ENCODE peak calls at places on chromosome 1, in six cellular contexts. L, O, H, F, W and S are unnamed samples.

GRCh38 chr1:209853677-209854076 is 25.9 kb downstream of the UTP25 start:
- DNase-seq in L (no peak), O (no peak), H (no peak), F (no peak), W (no peak), S (no peak)

GRCh38 chr1:55898191-55898590 is 681.2 kb downstream of the PLPP3 start:
- DNase-seq in L (peak), O (peak), H (no peak), F (no peak), W (no peak), S (no peak)

GRCh38 chr1:17191990-17192242 is 13.0 kb upstream of the PADI1 start:
- DNase-seq in L (no peak), O (no peak), H (no peak), F (no peak), W (no peak), S (no peak)

GRCh38 chr1:12142891-12143630 is 23.7 kb upstream of the TNFRSF1B start:
- DNase-seq in L (no peak), O (no peak), H (no peak), F (no peak), W (no peak), S (no peak)

GRCh38 chr1:92831368-92831761 is 475 bp upstream of the RPL5 start:
- DNase-seq in L (no peak), O (no peak), H (no peak), F (no peak), W (no peak), S (no peak)

GRCh38 chr1:34407140-34407539 is 230.4 kb downstream of the C1orf94 start:
- DNase-seq in L (no peak), O (no peak), H (no peak), F (no peak), W (no peak), S (no peak)

GRCh38 chr1:171128463-171128862 is 37.8 kb downstream of the FMO3 start:
- DNase-seq in L (peak), O (no peak), H (no peak), F (no peak), W (no peak), S (no peak)

GRCh38 chr1:226938903-226939438 is 1.1 kb upstream of the COQ8A start:
- DNase-seq in L (peak), O (peak), H (no peak), F (no peak), W (no peak), S (no peak)